ENCODE peak calls at places on chromosomes 6 and 20, in five cellular contexts. One of them, this sample, is unnamed. For H3K4me1, the result is how much of the 10 kb centered on the place peaks cover.

GRCh38 chr6:119032428-119032827 is 46.0 kb downstream of the FAM184A start:
- DNase-seq in IMR-90: no peak
- DNase-seq in A549: no peak
- DNase-seq in testis: no peak
- DNase-seq in pancreas: no peak
- DNase-seq in this sample: no peak

GRCh38 chr20:62336775-62337557 is 30.1 kb downstream of the LAMA5 start:
- DNase-seq in A549: no peak
- DNase-seq in IMR-90: no peak
- DNase-seq in testis: no peak
- DNase-seq in pancreas: no peak
- DNase-seq in this sample: no peak

GRCh38 chr6:109816452-109817374 is 125.6 kb downstream of the FIG4 start:
- DNase-seq in pancreas: no peak
- DNase-seq in IMR-90: no peak
- DNase-seq in testis: no peak
- DNase-seq in A549: no peak
- DNase-seq in this sample: no peak

GRCh38 chr6:26571592-26572296 is 25.0 kb upstream of the ABT1 start:
- DNase-seq in A549: no peak
- DNase-seq in testis: peak
- DNase-seq in IMR-90: peak
- DNase-seq in pancreas: peak
- DNase-seq in this sample: peak

GRCh38 chr6:140344149-140344913 is 969.9 kb upstream of the CITED2 start:
- DNase-seq in testis: no peak
- DNase-seq in pancreas: no peak
- DNase-seq in A549: no peak
- DNase-seq in IMR-90: peak
- DNase-seq in this sample: peak

GRCh38 chr6:133512410-133513016 is 271.4 kb downstream of the EYA4 start:
- DNase-seq in A549: peak
- DNase-seq in pancreas: peak
- DNase-seq in testis: peak
- DNase-seq in IMR-90: peak
- DNase-seq in this sample: peak

GRCh38 chr6:165586706-165587105 is 76.3 kb downstream of the PDE10A start:
- DNase-seq in A549: no peak
- DNase-seq in IMR-90: no peak
- DNase-seq in pancreas: no peak
- DNase-seq in testis: no peak
- DNase-seq in this sample: no peak

GRCh38 chr6:27791182-27791939 is 120.8 kb downstream of the OR2B2 start:
- DNase-seq in IMR-90: peak
- DNase-seq in testis: peak
- DNase-seq in A549: peak
- DNase-seq in pancreas: peak
- DNase-seq in this sample: peak

GRCh38 chr6:159645659-159646058 is 47.4 kb downstream of the SOD2 start:
- DNase-seq in testis: no peak
- DNase-seq in IMR-90: no peak
- DNase-seq in A549: no peak
- DNase-seq in pancreas: no peak
- DNase-seq in this sample: no peak

GRCh38 chr20:11180186-11180585 is 506.4 kb upstream of the JAG1 start:
- DNase-seq in IMR-90: no peak
- DNase-seq in A549: no peak
- DNase-seq in pancreas: no peak
- DNase-seq in testis: no peak
- DNase-seq in this sample: no peak

GRCh38 chr20:11186301-11187008 is 512.7 kb upstream of the JAG1 start:
- DNase-seq in A549: no peak
- DNase-seq in pancreas: no peak
- DNase-seq in IMR-90: peak
- DNase-seq in testis: no peak
- DNase-seq in this sample: peak

GRCh38 chr20:11182715-11183114 is 508.9 kb upstream of the JAG1 start:
- DNase-seq in IMR-90: no peak
- DNase-seq in pancreas: no peak
- DNase-seq in testis: no peak
- DNase-seq in A549: no peak
- DNase-seq in this sample: no peak

GRCh38 chr20:11178946-11179654 is 505.3 kb upstream of the JAG1 start:
- DNase-seq in pancreas: no peak
- DNase-seq in IMR-90: peak
- DNase-seq in A549: peak
- DNase-seq in testis: no peak
- DNase-seq in this sample: peak

DNA sequence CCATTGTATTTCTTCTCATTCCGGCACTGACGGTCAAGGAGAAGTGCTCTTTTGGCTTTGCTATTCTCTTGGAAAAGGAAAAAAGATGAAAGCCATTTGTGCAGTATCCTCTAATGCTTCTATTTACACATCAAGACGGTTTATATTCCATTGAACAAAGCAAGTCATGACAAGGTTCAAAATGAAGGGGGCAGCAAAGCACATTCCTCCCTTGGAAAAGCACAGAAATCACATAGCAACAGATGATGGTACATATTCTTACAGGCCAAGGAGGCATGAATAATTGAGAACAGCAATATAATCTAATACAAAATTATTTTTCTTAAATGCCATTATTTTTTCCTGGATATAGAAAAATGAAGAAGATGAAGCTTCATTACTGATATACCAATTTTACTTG is 508.2 kb upstream of the JAG1 start:
- DNase-seq in IMR-90: no peak
- DNase-seq in A549: no peak
- DNase-seq in pancreas: no peak
- DNase-seq in testis: no peak
- DNase-seq in this sample: no peak
- TF ChIP-seq CTCF in IMR-90: no peak
- TF ChIP-seq CTCF in A549: no peak
- TF ChIP-seq CTCF in pancreas: no peak
- TF ChIP-seq CTCF in testis: no peak
- TF ChIP-seq CTCF in this sample: peak

DNA sequence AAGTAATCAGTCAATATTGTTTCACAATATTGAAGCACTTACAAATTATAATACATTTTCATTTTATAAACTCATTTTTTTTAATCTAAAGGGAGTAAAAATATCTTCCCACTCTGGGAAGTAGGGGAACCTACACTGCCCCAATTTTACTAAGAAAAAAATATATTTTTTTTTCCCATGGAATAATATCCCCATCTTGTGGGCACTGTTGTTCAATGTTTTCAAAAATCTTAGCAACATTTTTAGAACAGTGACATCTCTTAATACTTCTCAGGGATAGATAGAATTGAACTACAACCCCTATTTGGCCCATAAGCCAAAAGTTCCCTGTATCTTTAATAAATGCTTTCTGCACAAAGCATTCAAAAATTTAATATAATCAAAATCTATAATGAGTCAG is 42.9 kb downstream of the ARHGAP18 start:
- DNase-seq in A549: no peak
- DNase-seq in IMR-90: no peak
- DNase-seq in pancreas: no peak
- DNase-seq in testis: no peak
- DNase-seq in this sample: no peak
- H3K4me1 ChIP-seq in A549: half or more
- H3K4me1 ChIP-seq in IMR-90: under half
- H3K4me1 ChIP-seq in pancreas: half or more
- H3K4me1 ChIP-seq in testis: under half
- H3K4me1 ChIP-seq in this sample: under half

GRCh38 chr6:157021267-157022021 is 244.3 kb downstream of the ARID1B start:
- DNase-seq in A549: peak
- DNase-seq in pancreas: peak
- DNase-seq in testis: peak
- DNase-seq in IMR-90: peak
- DNase-seq in this sample: peak
- TF ChIP-seq CTCF in A549: peak
- TF ChIP-seq CTCF in pancreas: no peak
- TF ChIP-seq CTCF in testis: peak
- TF ChIP-seq CTCF in IMR-90: peak
- TF ChIP-seq CTCF in this sample: peak

GRCh38 chr6:15265787-15266186 is 19.9 kb downstream of the JARID2 start:
- DNase-seq in A549: no peak
- DNase-seq in IMR-90: no peak
- DNase-seq in testis: no peak
- DNase-seq in pancreas: no peak
- DNase-seq in this sample: no peak
- H3K4me1 ChIP-seq in A549: under half
- H3K4me1 ChIP-seq in IMR-90: under half
- H3K4me1 ChIP-seq in testis: half or more
- H3K4me1 ChIP-seq in pancreas: under half
- H3K4me1 ChIP-seq in this sample: under half

GRCh38 chr6:31058128-31058894 is 48.0 kb downstream of the MUC22 start:
- DNase-seq in pancreas: no peak
- DNase-seq in IMR-90: peak
- DNase-seq in testis: no peak
- DNase-seq in A549: peak
- DNase-seq in this sample: peak
- TF ChIP-seq CTCF in pancreas: no peak
- TF ChIP-seq CTCF in IMR-90: peak
- TF ChIP-seq CTCF in testis: peak
- TF ChIP-seq CTCF in A549: peak
- TF ChIP-seq CTCF in this sample: peak

GRCh38 chr6:45806172-45806571 is 209.5 kb downstream of the CLIC5 start:
- DNase-seq in testis: no peak
- DNase-seq in pancreas: no peak
- DNase-seq in IMR-90: no peak
- DNase-seq in A549: no peak
- DNase-seq in this sample: no peak

GRCh38 chr6:45808917-45809316 is 206.7 kb downstream of the CLIC5 start:
- DNase-seq in IMR-90: no peak
- DNase-seq in pancreas: no peak
- DNase-seq in testis: no peak
- DNase-seq in A549: no peak
- DNase-seq in this sample: no peak

GRCh38 chr6:45812937-45813336 is 202.7 kb downstream of the CLIC5 start:
- DNase-seq in pancreas: no peak
- DNase-seq in IMR-90: peak
- DNase-seq in A549: no peak
- DNase-seq in testis: no peak
- DNase-seq in this sample: no peak

GRCh38 chr6:45807610-45808009 is 208.1 kb downstream of the CLIC5 start:
- DNase-seq in IMR-90: no peak
- DNase-seq in pancreas: no peak
- DNase-seq in testis: no peak
- DNase-seq in A549: no peak
- DNase-seq in this sample: no peak

GRCh38 chr6:45808041-45808440 is 207.6 kb downstream of the CLIC5 start:
- DNase-seq in pancreas: no peak
- DNase-seq in testis: no peak
- DNase-seq in A549: no peak
- DNase-seq in IMR-90: no peak
- DNase-seq in this sample: no peak
- H3K4me1 ChIP-seq in pancreas: under half
- H3K4me1 ChIP-seq in testis: under half
- H3K4me1 ChIP-seq in A549: under half
- H3K4me1 ChIP-seq in IMR-90: under half
- H3K4me1 ChIP-seq in this sample: under half

GRCh38 chr6:126176266-126176665 is 163.6 kb upstream of the CENPW start:
- DNase-seq in testis: no peak
- DNase-seq in A549: no peak
- DNase-seq in IMR-90: peak
- DNase-seq in pancreas: no peak
- DNase-seq in this sample: no peak
- TF ChIP-seq CTCF in testis: no peak
- TF ChIP-seq CTCF in A549: peak
- TF ChIP-seq CTCF in IMR-90: no peak
- TF ChIP-seq CTCF in pancreas: no peak
- TF ChIP-seq CTCF in this sample: peak

GRCh38 chr6:113356139-113356538 is 501.0 kb upstream of the MARCKS start:
- DNase-seq in IMR-90: no peak
- DNase-seq in testis: no peak
- DNase-seq in A549: peak
- DNase-seq in pancreas: no peak
- DNase-seq in this sample: no peak
- H3K4me1 ChIP-seq in IMR-90: under half
- H3K4me1 ChIP-seq in testis: under half
- H3K4me1 ChIP-seq in A549: half or more
- H3K4me1 ChIP-seq in pancreas: under half
- H3K4me1 ChIP-seq in this sample: under half

DNA sequence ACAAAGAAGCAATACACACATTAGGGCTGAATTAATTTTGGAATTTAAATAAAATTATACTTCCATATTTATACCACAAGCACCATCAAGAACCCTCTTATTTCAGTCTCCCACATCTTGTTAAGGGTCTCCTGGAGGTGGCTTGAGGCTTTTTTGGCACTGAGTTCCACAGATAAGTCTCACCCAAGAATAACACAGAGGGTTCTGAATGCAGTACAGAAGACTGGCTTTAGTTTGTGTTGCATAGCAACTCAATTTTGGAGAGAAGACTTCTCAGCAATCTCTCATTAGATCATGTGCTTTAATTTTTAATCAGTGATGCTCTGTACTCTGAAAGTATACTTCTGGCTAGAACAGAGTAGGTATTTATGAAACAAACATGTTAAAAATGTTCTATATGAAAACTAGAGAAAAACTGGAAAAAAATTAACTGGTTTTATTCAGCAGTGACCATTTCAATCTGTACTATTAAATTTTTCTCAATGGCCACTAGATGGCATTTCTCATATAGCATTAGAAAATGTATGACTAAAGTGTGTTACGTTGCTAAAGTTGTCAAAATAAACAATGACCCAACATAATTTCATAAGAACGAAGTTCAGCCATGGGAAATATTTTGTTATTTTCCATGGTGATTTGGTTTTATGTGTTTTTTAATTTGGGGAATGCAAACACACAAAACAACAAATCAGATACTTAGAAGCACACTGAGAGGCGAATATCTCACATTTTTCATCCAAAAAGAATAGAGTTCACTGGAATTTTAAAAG is 32.7 kb upstream of the MAP7 start:
- DNase-seq in testis: no peak
- DNase-seq in A549: peak
- DNase-seq in pancreas: no peak
- DNase-seq in IMR-90: peak
- DNase-seq in this sample: peak
- TF ChIP-seq CTCF in testis: peak
- TF ChIP-seq CTCF in A549: peak
- TF ChIP-seq CTCF in pancreas: peak
- TF ChIP-seq CTCF in IMR-90: peak
- TF ChIP-seq CTCF in this sample: peak

This sample was measured in foreskin keratinocyte.